ENCODE peak calls at places on chromosomes 5 and 9, in five cellular contexts. One of them, this sample, is unnamed.
A peak's percentile ranks its signal among the peaks of the same experiment; 100 is the strongest.

GRCh38 chr9:134638503-134639090 is 3.0 kb upstream of the COL5A1 start:
- DNase-seq in iPS-NIHi11: no peak
- DNase-seq in pancreas: peak; percentile 30
- DNase-seq in NCI-H2081: no peak
- DNase-seq in NK-92 treated with Interleukin-12 subunit alpha and Interleukin-12 subunit beta, amount 100 ng/mL, for 24 hours: no peak
- DNase-seq in this sample: no peak

GRCh38 chr9:134024393-134024792 is 888 bp upstream of the BRD3OS start:
- DNase-seq in iPS-NIHi11: no peak
- DNase-seq in pancreas: no peak
- DNase-seq in NCI-H2081: no peak
- DNase-seq in NK-92 treated with Interleukin-12 subunit alpha and Interleukin-12 subunit beta, amount 100 ng/mL, for 24 hours: no peak
- DNase-seq in this sample: no peak

GRCh38 chr5:153543959-153544470 is 53.5 kb downstream of the GRIA1 start:
- DNase-seq in iPS-NIHi11: no peak
- DNase-seq in pancreas: no peak
- DNase-seq in NCI-H2081: no peak
- DNase-seq in NK-92 treated with Interleukin-12 subunit alpha and Interleukin-12 subunit beta, amount 100 ng/mL, for 24 hours: no peak
- DNase-seq in this sample: no peak

GRCh38 chr9:92608221-92609141 is 61.5 kb downstream of the IPPK start:
- DNase-seq in iPS-NIHi11: no peak
- DNase-seq in pancreas: no peak
- DNase-seq in NCI-H2081: no peak
- DNase-seq in NK-92 treated with Interleukin-12 subunit alpha and Interleukin-12 subunit beta, amount 100 ng/mL, for 24 hours: no peak
- DNase-seq in this sample: no peak

GRCh38 chr5:544675-545330 is 20.6 kb upstream of the SLC9A3 start:
- DNase-seq in iPS-NIHi11: no peak
- DNase-seq in pancreas: peak; percentile 29
- DNase-seq in NCI-H2081: no peak
- DNase-seq in NK-92 treated with Interleukin-12 subunit alpha and Interleukin-12 subunit beta, amount 100 ng/mL, for 24 hours: no peak
- DNase-seq in this sample: no peak

GRCh38 chr5:172417983-172418630 is 36.2 kb downstream of the SH3PXD2B start:
- DNase-seq in iPS-NIHi11: no peak
- DNase-seq in pancreas: peak; percentile 89
- DNase-seq in NCI-H2081: no peak
- DNase-seq in NK-92 treated with Interleukin-12 subunit alpha and Interleukin-12 subunit beta, amount 100 ng/mL, for 24 hours: no peak
- DNase-seq in this sample: peak; percentile 82

GRCh38 chr5:145118109-145118508 is 717.0 kb downstream of the PRELID2 start:
- DNase-seq in iPS-NIHi11: no peak
- DNase-seq in pancreas: no peak
- DNase-seq in NCI-H2081: no peak
- DNase-seq in NK-92 treated with Interleukin-12 subunit alpha and Interleukin-12 subunit beta, amount 100 ng/mL, for 24 hours: no peak
- DNase-seq in this sample: no peak

GRCh38 chr9:86983260-86984255 is 36.3 kb upstream of the GAS1 start:
- DNase-seq in iPS-NIHi11: no peak
- DNase-seq in pancreas: no peak
- DNase-seq in NCI-H2081: no peak
- DNase-seq in NK-92 treated with Interleukin-12 subunit alpha and Interleukin-12 subunit beta, amount 100 ng/mL, for 24 hours: no peak
- DNase-seq in this sample: no peak

GRCh38 chr9:5762421-5762820 is 70.5 kb downstream of the ERMP1 start:
- DNase-seq in iPS-NIHi11: no peak
- DNase-seq in pancreas: no peak
- DNase-seq in NCI-H2081: no peak
- DNase-seq in NK-92 treated with Interleukin-12 subunit alpha and Interleukin-12 subunit beta, amount 100 ng/mL, for 24 hours: no peak
- DNase-seq in this sample: no peak

GRCh38 chr5:34487202-34487879 is 168.8 kb upstream of the RAI14 start:
- DNase-seq in iPS-NIHi11: no peak
- DNase-seq in pancreas: no peak
- DNase-seq in NCI-H2081: no peak
- DNase-seq in NK-92 treated with Interleukin-12 subunit alpha and Interleukin-12 subunit beta, amount 100 ng/mL, for 24 hours: no peak
- DNase-seq in this sample: no peak

GRCh38 chr5:60492958-60493357 is 207.0 kb downstream of the DEPDC1B start:
- DNase-seq in iPS-NIHi11: no peak
- DNase-seq in pancreas: no peak
- DNase-seq in NCI-H2081: no peak
- DNase-seq in NK-92 treated with Interleukin-12 subunit alpha and Interleukin-12 subunit beta, amount 100 ng/mL, for 24 hours: no peak
- DNase-seq in this sample: no peak

GRCh38 chr5:179322071-179323025 is 22.9 kb downstream of the ADAMTS2 start:
- DNase-seq in iPS-NIHi11: no peak
- DNase-seq in pancreas: peak; percentile 39
- DNase-seq in NCI-H2081: no peak
- DNase-seq in NK-92 treated with Interleukin-12 subunit alpha and Interleukin-12 subunit beta, amount 100 ng/mL, for 24 hours: no peak
- DNase-seq in this sample: no peak

GRCh38 chr5:178120661-178121357 is 7.5 kb downstream of the N4BP3 start:
- DNase-seq in iPS-NIHi11: peak; percentile 82
- DNase-seq in pancreas: peak; percentile 99
- DNase-seq in NCI-H2081: peak; percentile 89
- DNase-seq in NK-92 treated with Interleukin-12 subunit alpha and Interleukin-12 subunit beta, amount 100 ng/mL, for 24 hours: no peak
- DNase-seq in this sample: peak; percentile 94

GRCh38 chr5:127136908-127137307 is 63.6 kb upstream of the C5orf63 start:
- DNase-seq in iPS-NIHi11: no peak
- DNase-seq in pancreas: no peak
- DNase-seq in NCI-H2081: no peak
- DNase-seq in NK-92 treated with Interleukin-12 subunit alpha and Interleukin-12 subunit beta, amount 100 ng/mL, for 24 hours: no peak
- DNase-seq in this sample: no peak

GRCh38 chr9:120713257-120714087 is 798 bp downstream of the MEGF9 start:
- DNase-seq in iPS-NIHi11: peak; percentile 38
- DNase-seq in pancreas: peak; percentile 81
- DNase-seq in NCI-H2081: no peak
- DNase-seq in NK-92 treated with Interleukin-12 subunit alpha and Interleukin-12 subunit beta, amount 100 ng/mL, for 24 hours: no peak
- DNase-seq in this sample: peak; percentile 29

GRCh38 chr5:115418788-115419187 is 122.3 kb upstream of the CCDC112 start:
- DNase-seq in iPS-NIHi11: no peak
- DNase-seq in pancreas: no peak
- DNase-seq in NCI-H2081: peak; percentile 35
- DNase-seq in NK-92 treated with Interleukin-12 subunit alpha and Interleukin-12 subunit beta, amount 100 ng/mL, for 24 hours: no peak
- DNase-seq in this sample: peak; percentile 39

GRCh38 chr5:97163360-97163764 is 19.7 kb downstream of the RIOK2 start:
- DNase-seq in iPS-NIHi11: no peak
- DNase-seq in pancreas: no peak
- DNase-seq in NCI-H2081: no peak
- DNase-seq in NK-92 treated with Interleukin-12 subunit alpha and Interleukin-12 subunit beta, amount 100 ng/mL, for 24 hours: no peak
- DNase-seq in this sample: no peak

GRCh38 chr5:107557051-107557658 is 113.6 kb downstream of the EFNA5 start:
- DNase-seq in iPS-NIHi11: peak; percentile 33
- DNase-seq in pancreas: no peak
- DNase-seq in NCI-H2081: no peak
- DNase-seq in NK-92 treated with Interleukin-12 subunit alpha and Interleukin-12 subunit beta, amount 100 ng/mL, for 24 hours: no peak
- DNase-seq in this sample: no peak

GRCh38 chr5:142486581-142486980 is 161.8 kb upstream of the SPRY4 start:
- DNase-seq in iPS-NIHi11: no peak
- DNase-seq in pancreas: no peak
- DNase-seq in NCI-H2081: no peak
- DNase-seq in NK-92 treated with Interleukin-12 subunit alpha and Interleukin-12 subunit beta, amount 100 ng/mL, for 24 hours: no peak
- DNase-seq in this sample: no peak

GRCh38 chr9:83920942-83921707 is at the start of gene KIF27:
- DNase-seq in iPS-NIHi11: peak; percentile 95
- DNase-seq in pancreas: peak; percentile 100
- DNase-seq in NCI-H2081: peak; percentile 95
- DNase-seq in NK-92 treated with Interleukin-12 subunit alpha and Interleukin-12 subunit beta, amount 100 ng/mL, for 24 hours: peak; percentile 92
- DNase-seq in this sample: peak; percentile 99

GRCh38 chr5:43193171-43193951 is 1.3 kb downstream of the NIM1K start:
- DNase-seq in iPS-NIHi11: peak; percentile 74
- DNase-seq in pancreas: no peak
- DNase-seq in NCI-H2081: peak; percentile 16
- DNase-seq in NK-92 treated with Interleukin-12 subunit alpha and Interleukin-12 subunit beta, amount 100 ng/mL, for 24 hours: no peak
- DNase-seq in this sample: no peak

GRCh38 chr5:133799556-133799955 is 168.9 kb downstream of the C5orf15 start:
- DNase-seq in iPS-NIHi11: no peak
- DNase-seq in pancreas: no peak
- DNase-seq in NCI-H2081: no peak
- DNase-seq in NK-92 treated with Interleukin-12 subunit alpha and Interleukin-12 subunit beta, amount 100 ng/mL, for 24 hours: no peak
- DNase-seq in this sample: no peak

GRCh38 chr9:92547356-92547755 is 11.6 kb upstream of the ECM2 start:
- DNase-seq in iPS-NIHi11: no peak
- DNase-seq in pancreas: no peak
- DNase-seq in NCI-H2081: no peak
- DNase-seq in NK-92 treated with Interleukin-12 subunit alpha and Interleukin-12 subunit beta, amount 100 ng/mL, for 24 hours: no peak
- DNase-seq in this sample: no peak

GRCh38 chr9:116549061-116549664 is 137.9 kb upstream of the TRIM32 start:
- DNase-seq in iPS-NIHi11: no peak
- DNase-seq in pancreas: peak; percentile 46
- DNase-seq in NCI-H2081: no peak
- DNase-seq in NK-92 treated with Interleukin-12 subunit alpha and Interleukin-12 subunit beta, amount 100 ng/mL, for 24 hours: no peak
- DNase-seq in this sample: peak; percentile 61

GRCh38 chr9:38182321-38182720 is 113.3 kb upstream of the SHB start:
- DNase-seq in iPS-NIHi11: no peak
- DNase-seq in pancreas: peak; percentile 75
- DNase-seq in NCI-H2081: peak; percentile 24
- DNase-seq in NK-92 treated with Interleukin-12 subunit alpha and Interleukin-12 subunit beta, amount 100 ng/mL, for 24 hours: no peak
- DNase-seq in this sample: no peak

GRCh38 chr5:40429258-40430111 is 250.2 kb upstream of the PTGER4 start:
- DNase-seq in iPS-NIHi11: no peak
- DNase-seq in pancreas: no peak
- DNase-seq in NCI-H2081: no peak
- DNase-seq in NK-92 treated with Interleukin-12 subunit alpha and Interleukin-12 subunit beta, amount 100 ng/mL, for 24 hours: no peak
- DNase-seq in this sample: no peak

GRCh38 chr9:73199886-73200285 is 48.2 kb downstream of the ANXA1 start:
- DNase-seq in iPS-NIHi11: peak; percentile 21
- DNase-seq in pancreas: no peak
- DNase-seq in NCI-H2081: peak; percentile 70
- DNase-seq in NK-92 treated with Interleukin-12 subunit alpha and Interleukin-12 subunit beta, amount 100 ng/mL, for 24 hours: no peak
- DNase-seq in this sample: no peak

GRCh38 chr5:52864376-52864775 is 76.7 kb downstream of the ITGA1 start:
- DNase-seq in iPS-NIHi11: no peak
- DNase-seq in pancreas: no peak
- DNase-seq in NCI-H2081: no peak
- DNase-seq in NK-92 treated with Interleukin-12 subunit alpha and Interleukin-12 subunit beta, amount 100 ng/mL, for 24 hours: no peak
- DNase-seq in this sample: no peak